ENCODE peak calls at places on chromosomes 6 and 20, in six cellular contexts. Q is effector memory CD4-positive, alpha-beta T cell; W is GM23248; U is OCI-LY7; Z is A673; K is right cardiac atrium. M is an unnamed sample.
A peak's percentile ranks its signal among the peaks of the same experiment; 100 is the strongest.

GRCh38 chr6:20211941-20212391 is 303 bp downstream of the MBOAT1 start:
- DNase-seq in Z (no peak), K (no peak), W (peak; percentile 65), Q (no peak), U (no peak), M (no peak)

GRCh38 chr6:90574610-90575009 is 12.3 kb downstream of the MAP3K7 start:
- DNase-seq in U (peak; percentile 6), Z (peak; percentile 29), W (peak; percentile 57), Q (no peak), K (no peak), M (no peak)

GRCh38 chr6:156866181-156866862 is 89.1 kb downstream of the ARID1B start:
- DNase-seq in Z (no peak), U (peak; percentile 38), W (no peak), K (no peak), Q (peak; percentile 9), M (no peak)

GRCh38 chr6:155314773-155315515 is 660 bp upstream of the TFB1M start:
- DNase-seq in U (peak; percentile 88), Z (peak; percentile 92), Q (peak; percentile 41), K (peak; percentile 64), W (peak; percentile 88), M (no peak)

GRCh38 chr6:7920425-7920824 is 9.8 kb upstream of the TXNDC5 start:
- DNase-seq in Q (no peak), Z (no peak), W (peak; percentile 5), K (no peak), U (no peak), M (no peak)

GRCh38 chr6:108157234-108157971 is 8.4 kb upstream of the NR2E1 start:
- DNase-seq in Q (no peak), U (no peak), Z (no peak), K (no peak), W (no peak), M (no peak)

GRCh38 chr20:32155017-32155965 is 45.8 kb downstream of the TM9SF4 start:
- DNase-seq in Q (no peak), K (peak; percentile 94), W (peak; percentile 83), Z (peak; percentile 11), U (peak; percentile 57), M (peak; percentile 37)

GRCh38 chr20:62518911-62519310 is 43.1 kb upstream of the GATA5 start:
- DNase-seq in U (no peak), K (no peak), W (no peak), Z (no peak), Q (no peak), M (no peak)

GRCh38 chr20:24149881-24150307 is 161.3 kb upstream of the GGTLC1 start:
- DNase-seq in U (no peak), W (peak; percentile 40), K (peak; percentile 71), Q (no peak), Z (no peak), M (no peak)

GRCh38 chr6:150373260-150373701 is 4.5 kb downstream of the IYD start:
- DNase-seq in K (no peak), Z (peak; percentile 6), Q (no peak), U (no peak), W (peak; percentile 93), M (no peak)

GRCh38 chr6:151905854-151906253 is 98.4 kb downstream of the ESR1 start:
- DNase-seq in Q (no peak), Z (no peak), U (no peak), K (no peak), W (no peak), M (no peak)

GRCh38 chr6:143140767-143141166 is 80.1 kb downstream of the AIG1 start:
- DNase-seq in W (peak; percentile 18), K (peak; percentile 61), Q (no peak), Z (no peak), U (no peak), M (no peak)

GRCh38 chr6:26327450-26328264 is 37.3 kb upstream of the BTN3A2 start:
- DNase-seq in K (no peak), Z (peak; percentile 82), Q (peak; percentile 40), W (peak; percentile 68), U (peak; percentile 68), M (no peak)

GRCh38 chr6:55617272-55617671 is 38.3 kb upstream of the HMGCLL1 start:
- DNase-seq in K (no peak), U (peak; percentile 5), Q (no peak), Z (peak; percentile 74), W (peak; percentile 57), M (no peak)

GRCh38 chr20:21839982-21840381 is 134.5 kb downstream of the PAX1 start:
- DNase-seq in U (no peak), W (no peak), Z (no peak), Q (no peak), K (no peak), M (no peak)

GRCh38 chr20:35539756-35540212 is 2.1 kb upstream of the ERGIC3 start:
- DNase-seq in K (no peak), Q (no peak), Z (no peak), U (peak; percentile 99), W (no peak), M (no peak)

GRCh38 chr6:24883618-24884017 is 52.1 kb downstream of the RIPOR2 start:
- DNase-seq in Z (no peak), W (peak; percentile 60), U (peak; percentile 85), K (no peak), Q (no peak), M (no peak)

DNA sequence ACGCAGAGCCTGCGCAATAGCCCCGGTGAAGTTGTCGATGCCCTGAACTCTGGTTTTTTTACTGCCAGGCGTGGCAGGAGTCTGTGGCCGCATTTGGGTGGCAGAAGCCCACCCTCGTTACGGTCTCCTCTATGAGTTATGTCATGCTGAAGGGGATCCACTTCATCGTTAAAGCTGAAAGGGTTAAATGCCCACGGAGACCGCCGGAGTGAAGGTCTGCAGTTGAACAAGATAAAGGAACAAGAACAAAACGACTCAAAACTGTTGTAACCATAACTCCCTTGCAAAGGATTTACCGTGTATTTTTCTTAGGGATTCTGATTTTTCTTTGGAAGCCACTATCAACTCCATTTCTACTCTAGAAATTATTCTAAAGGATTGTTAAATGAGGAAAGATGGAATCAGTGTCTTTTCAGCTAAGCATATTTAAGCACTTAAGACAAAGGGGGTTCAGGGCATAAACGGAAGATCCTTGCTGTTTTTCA is 501 bp upstream of the ELOVL5 start:
- DNase-seq in W (peak; percentile 22), U (no peak), Q (no peak), K (no peak), Z (no peak), M (no peak)
- H3K27ac ChIP-seq in W (peak overlapping the region; percentile 92), U (peak overlapping the region; percentile 87), Q (peak overlapping the region; percentile 94), K (peak overlapping the region; percentile 98), Z (peak overlapping the region; percentile 93), M (peak overlapping the region; percentile 99)

GRCh38 chr6:121333196-121333595 is 1.1 kb downstream of the TBC1D32 start:
- DNase-seq in U (no peak), Z (no peak), Q (no peak), K (no peak), W (peak; percentile 5), M (no peak)

GRCh38 chr6:121334299-121335104 is at the start of gene TBC1D32:
- DNase-seq in Z (peak; percentile 91), Q (peak; percentile 79), W (peak; percentile 95), U (peak; percentile 77), K (peak; percentile 97), M (peak; percentile 41)

GRCh38 chr6:121339639-121340226 is 5.5 kb upstream of the TBC1D32 start:
- DNase-seq in Q (no peak), U (no peak), K (no peak), Z (no peak), W (no peak), M (no peak)

DNA sequence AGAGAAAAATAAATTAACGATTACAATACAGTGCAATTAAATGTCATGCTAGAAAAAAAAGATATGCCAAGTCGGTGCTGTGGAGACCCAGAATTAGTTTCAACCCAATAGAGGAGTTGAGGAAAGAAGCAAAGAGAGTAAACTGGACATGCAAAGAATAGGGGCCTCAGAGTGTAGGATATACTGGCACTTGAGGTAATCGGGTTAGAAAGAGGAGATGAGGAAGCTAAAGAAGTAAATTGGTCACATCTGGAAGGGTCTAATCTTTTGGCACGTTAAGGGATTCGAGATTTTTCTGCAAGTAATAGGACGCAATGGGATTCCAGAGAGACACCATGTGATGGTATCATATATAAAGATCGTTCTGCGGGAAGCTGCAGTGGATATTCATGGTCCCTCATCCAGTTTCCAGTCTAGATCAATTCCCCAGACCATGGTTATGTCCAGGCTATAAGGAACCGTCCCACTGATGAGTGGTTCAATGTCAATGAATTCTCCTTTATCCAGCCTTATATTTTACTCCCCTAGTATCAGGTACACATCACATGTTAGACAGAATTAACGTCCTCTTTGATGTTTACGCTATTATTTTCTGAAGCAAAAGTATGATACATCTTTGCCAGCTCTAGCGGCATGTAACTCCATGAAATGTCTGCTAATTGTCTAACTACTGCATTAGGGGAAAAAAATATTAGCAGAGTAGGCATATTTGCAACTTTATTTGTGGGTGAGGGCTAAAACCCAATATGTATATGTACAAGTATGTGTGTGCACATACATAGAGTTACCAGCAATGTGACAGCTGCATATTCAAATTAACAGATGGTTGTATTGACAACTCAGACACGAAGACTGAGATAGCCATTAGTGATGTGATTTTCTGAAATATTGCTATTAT is 1.1 kb upstream of the TBC1D32 start:
- DNase-seq in Z (no peak), W (peak; percentile 40), U (no peak), K (no peak), Q (no peak), M (no peak)
- H3K4me3 ChIP-seq in Z (peak overlapping the region; percentile 70), W (peak overlapping the region; percentile 95), U (peak overlapping the region; percentile 79), K (peak overlapping the region; percentile 55), Q (peak overlapping the region; percentile 98), M (peak overlapping the region; percentile 63)

GRCh38 chr6:137106183-137106582 is 61.4 kb upstream of the IL20RA start:
- DNase-seq in Q (no peak), K (no peak), Z (no peak), W (no peak), U (peak; percentile 64), M (no peak)

GRCh38 chr6:137107767-137108105 is 63.0 kb upstream of the IL20RA start:
- DNase-seq in Q (no peak), Z (no peak), U (no peak), W (no peak), K (no peak), M (no peak)

GRCh38 chr6:137102851-137103492 is 58.2 kb upstream of the IL20RA start:
- DNase-seq in Q (no peak), K (no peak), W (no peak), Z (no peak), U (peak; percentile 96), M (no peak)

GRCh38 chr6:137104926-137105325 is 60.2 kb upstream of the IL20RA start:
- DNase-seq in Z (no peak), K (no peak), W (no peak), U (no peak), Q (no peak), M (no peak)

DNA sequence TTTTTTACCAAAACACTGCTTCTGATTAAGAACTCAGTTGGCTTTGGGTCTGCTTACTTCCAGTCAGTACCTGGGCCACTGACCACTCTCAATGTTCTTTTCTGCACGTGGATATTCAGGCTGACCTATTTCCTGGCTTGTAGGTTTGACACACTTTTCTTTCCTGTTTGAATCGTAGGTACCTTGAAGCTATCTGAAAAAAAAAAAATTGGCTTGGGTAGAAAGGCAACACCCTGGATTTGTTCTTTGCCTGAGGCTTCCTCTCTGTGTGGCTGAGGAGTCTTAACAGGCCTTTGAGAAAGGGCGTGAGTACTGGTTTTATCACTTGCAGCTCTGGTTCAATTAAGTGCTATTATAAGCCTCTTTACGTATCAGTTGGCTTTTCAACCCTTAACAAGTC is 60.6 kb upstream of the IL20RA start:
- DNase-seq in U (no peak), Z (no peak), K (no peak), Q (no peak), W (no peak), M (no peak)
- H3K4me1 ChIP-seq in U (peaks cover 59% of the 10 kb centered on the region), Z (no peaks in the 10 kb centered on the region), K (no peaks in the 10 kb centered on the region), Q (peaks cover 7% of the 10 kb centered on the region), W (no peaks in the 10 kb centered on the region), M (peaks cover 18% of the 10 kb centered on the region)

DNA sequence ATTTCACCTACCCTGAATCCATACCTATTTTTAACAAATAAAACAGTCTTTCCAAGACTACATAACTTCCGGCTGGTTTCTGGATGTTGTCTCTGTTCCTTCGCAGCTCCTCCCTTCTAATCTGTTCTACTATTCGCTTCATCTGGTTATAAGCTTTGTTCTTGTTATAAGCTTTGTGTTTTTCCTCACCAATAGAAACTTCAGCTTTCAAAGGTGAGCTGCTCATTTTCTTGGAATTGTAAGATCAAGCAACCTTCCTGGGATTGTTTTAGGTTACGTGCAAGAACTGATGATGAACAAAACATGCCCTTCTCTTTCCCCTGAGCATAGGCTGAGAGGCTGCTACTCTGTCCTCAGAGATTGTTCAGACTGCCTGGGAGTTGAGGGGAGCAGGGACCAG is 2.1 kb downstream of the GFOD1 start:
- DNase-seq in U (no peak), Z (no peak), W (no peak), Q (no peak), K (no peak), M (no peak)
- H3K27ac ChIP-seq in U (peak overlapping the region; percentile 62), Z (no peak overlapping the region), W (no peak overlapping the region), Q (no peak overlapping the region), K (peak overlapping the region; percentile 81), M (peak overlapping the region; percentile 97)

M was measured in esophagus squamous epithelium.